ENCODE peak calls at places on chromosomes 1 and 21, in four cellular contexts. X is HepG2, J is K562, M is H1. W is an unnamed sample.

GRCh38 chr21:36388835-36389234 is 3.6 kb downstream of the CHAF1B start:
- DNase-seq in X (no peak), J (no peak), M (peak), W (no peak)

GRCh38 chr1:26686795-26687194 is 9.0 kb upstream of the ARID1A start:
- DNase-seq in X (no peak), J (peak), M (no peak), W (no peak)

GRCh38 chr1:6208723-6209660 is 3.1 kb downstream of the RNF207 start:
- DNase-seq in X (no peak), J (peak), M (no peak), W (peak)

GRCh38 chr1:33903210-33903589 is 39.3 kb downstream of the HMGB4 start:
- DNase-seq in X (no peak), J (no peak), M (no peak), W (no peak)

GRCh38 chr1:110339427-110340206 is 440 bp downstream of the RBM15 start:
- DNase-seq in X (peak), J (peak), M (no peak), W (peak)

GRCh38 chr1:5905431-5905830 is 86.8 kb downstream of the NPHP4 start:
- DNase-seq in X (no peak), J (no peak), M (no peak), W (no peak)

GRCh38 chr1:89598450-89599331 is 34.2 kb upstream of the LRRC8C start:
- DNase-seq in X (peak), J (peak), M (no peak), W (peak)

GRCh38 chr1:214957330-214958137 is 125.0 kb upstream of the KCNK2 start:
- DNase-seq in X (no peak), J (no peak), M (no peak), W (no peak)

GRCh38 chr1:201391651-201392511 is 7.2 kb downstream of the LAD1 start:
- DNase-seq in X (no peak), J (no peak), M (no peak), W (no peak)

GRCh38 chr1:36155560-36156328 is at the start of gene MAP7D1:
- DNase-seq in X (peak), J (peak), M (no peak), W (peak)

GRCh38 chr1:84286071-84286470 is 15.4 kb upstream of the SAMD13 start:
- DNase-seq in X (no peak), J (no peak), M (no peak), W (no peak)

GRCh38 chr1:164588388-164589341 is 29.7 kb downstream of the PBX1 start:
- DNase-seq in X (no peak), J (no peak), M (no peak), W (peak)

GRCh38 chr1:53625049-53625448 is 113.9 kb downstream of the GLIS1 start:
- DNase-seq in X (no peak), J (no peak), M (no peak), W (no peak)

GRCh38 chr1:32180186-32181060 is 948 bp downstream of the TXLNA start:
- DNase-seq in X (peak), J (peak), M (no peak), W (no peak)

GRCh38 chr1:200258447-200259375 is 151.1 kb downstream of the ZNF281 start:
- DNase-seq in X (peak), J (peak), M (no peak), W (peak)

GRCh38 chr1:15178571-15179484 is 25.3 kb downstream of the TMEM51 start:
- DNase-seq in X (no peak), J (no peak), M (no peak), W (peak)

GRCh38 chr1:12594966-12595838 is 22.8 kb downstream of the DHRS3 start:
- DNase-seq in X (no peak), J (no peak), M (no peak), W (peak)

GRCh38 chr1:14997646-14998276 is 155.8 kb upstream of the TMEM51 start:
- DNase-seq in X (no peak), J (no peak), M (no peak), W (no peak)

GRCh38 chr1:64231153-64231552 is 27.7 kb downstream of the UBE2U start:
- DNase-seq in X (peak), J (no peak), M (no peak), W (no peak)

GRCh38 chr1:224378855-224379631 is 22.4 kb downstream of the CNIH4 start:
- DNase-seq in X (no peak), J (no peak), M (no peak), W (no peak)

GRCh38 chr21:36247316-36247715 is 72.7 kb upstream of the MORC3 start:
- DNase-seq in X (no peak), J (no peak), M (no peak), W (no peak)

GRCh38 chr1:232033285-232033684 is 406.7 kb downstream of the DISC1 start:
- DNase-seq in X (no peak), J (no peak), M (no peak), W (no peak)

GRCh38 chr1:218383051-218383450 is 37.9 kb downstream of the TGFB2 start:
- DNase-seq in X (no peak), J (no peak), M (no peak), W (no peak)

GRCh38 chr1:170735366-170736263 is 71.7 kb downstream of the PRRX1 start:
- DNase-seq in X (no peak), J (no peak), M (no peak), W (no peak)
- H2AFZ ChIP-seq in X (no peak), J (no peak), M (no peak), W (no peak)

DNA sequence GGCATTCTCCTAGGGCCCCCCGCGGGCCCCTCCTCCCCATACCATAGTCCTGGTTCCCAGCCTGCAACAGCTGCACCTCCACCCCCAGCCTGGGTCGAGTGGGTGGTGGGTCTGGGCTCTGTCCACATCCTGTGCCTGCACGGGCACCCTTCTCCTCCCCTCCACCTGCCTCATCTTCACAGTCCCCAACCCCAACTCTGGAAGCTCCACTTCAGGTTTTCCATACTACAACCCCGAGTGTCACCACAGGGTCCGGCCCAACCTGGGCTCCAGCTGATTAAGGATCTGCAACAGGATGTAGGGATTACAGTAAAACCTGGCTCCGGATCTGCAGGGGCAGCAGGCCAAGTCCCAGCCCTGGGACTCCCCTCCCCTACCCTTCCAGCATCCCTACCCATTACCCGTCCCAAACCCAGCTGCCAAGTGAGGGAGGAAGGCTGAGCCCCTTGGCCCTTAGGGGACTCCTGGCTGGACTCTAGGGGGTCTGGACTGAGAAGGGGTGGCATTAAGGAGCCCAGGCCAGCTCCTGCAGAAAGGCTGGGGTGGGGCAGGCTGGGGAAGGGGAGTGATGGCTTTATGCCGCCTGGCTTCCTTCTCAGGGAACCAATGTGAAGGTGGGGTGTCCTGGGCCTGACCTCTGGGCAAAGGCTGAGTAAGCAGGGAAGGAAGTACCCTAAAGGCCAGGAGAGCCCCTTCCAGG is 116.8 kb downstream of the CASZ1 start:
- DNase-seq in X (peak), J (peak), M (peak), W (peak)
- TF ChIP-seq JUN in X (no peak), J (no peak), M (peak), W (no peak)

GRCh38 chr1:178940022-178940765 is 69.3 kb upstream of the ANGPTL1 start:
- DNase-seq in X (no peak), J (no peak), M (no peak), W (no peak)

GRCh38 chr1:178944729-178945128 is 73.9 kb upstream of the ANGPTL1 start:
- DNase-seq in X (no peak), J (no peak), M (no peak), W (no peak)

GRCh38 chr1:178941849-178942248 is 71.0 kb upstream of the ANGPTL1 start:
- DNase-seq in X (no peak), J (no peak), M (no peak), W (no peak)

GRCh38 chr1:178941261-178941689 is 70.4 kb upstream of the ANGPTL1 start:
- DNase-seq in X (no peak), J (no peak), M (no peak), W (no peak)

GRCh38 chr1:178942285-178943218 is 71.7 kb upstream of the ANGPTL1 start:
- DNase-seq in X (no peak), J (no peak), M (no peak), W (no peak)
- H3K9ac ChIP-seq in X (no peak), J (no peak), M (no peak), W (no peak)

DNA sequence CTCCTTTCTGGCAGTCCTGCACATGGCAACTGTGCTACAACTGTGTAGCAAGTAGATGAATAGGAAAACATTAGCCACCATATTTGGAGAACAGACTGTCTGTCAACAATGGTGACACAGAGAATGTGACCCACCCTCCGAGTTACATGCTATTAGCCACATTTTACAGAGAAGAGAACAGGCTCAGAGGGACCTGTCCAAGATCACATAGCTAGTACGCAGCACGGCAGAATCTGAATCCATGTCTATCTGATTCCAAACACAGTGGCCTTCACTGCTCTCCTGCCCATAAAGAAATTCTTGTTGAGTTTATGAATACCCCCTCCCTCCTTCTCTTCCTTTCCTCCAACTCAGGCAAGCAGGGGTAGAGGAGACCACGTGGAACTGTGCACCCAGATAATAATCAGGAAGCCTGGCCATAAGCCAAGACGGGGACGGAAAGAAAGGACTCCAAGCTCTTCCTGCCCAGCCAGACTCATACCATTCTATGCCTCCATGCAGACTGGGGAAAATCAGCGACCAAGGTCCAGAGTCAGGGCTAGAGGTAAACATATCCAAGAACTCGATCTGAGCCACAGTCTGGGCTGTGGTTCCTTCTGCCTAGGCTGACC is 78.8 kb downstream of the TRABD2B start:
- DNase-seq in X (peak), J (no peak), M (no peak), W (peak)
- H2AFZ ChIP-seq in X (no peak), J (no peak), M (no peak), W (no peak)

DNA sequence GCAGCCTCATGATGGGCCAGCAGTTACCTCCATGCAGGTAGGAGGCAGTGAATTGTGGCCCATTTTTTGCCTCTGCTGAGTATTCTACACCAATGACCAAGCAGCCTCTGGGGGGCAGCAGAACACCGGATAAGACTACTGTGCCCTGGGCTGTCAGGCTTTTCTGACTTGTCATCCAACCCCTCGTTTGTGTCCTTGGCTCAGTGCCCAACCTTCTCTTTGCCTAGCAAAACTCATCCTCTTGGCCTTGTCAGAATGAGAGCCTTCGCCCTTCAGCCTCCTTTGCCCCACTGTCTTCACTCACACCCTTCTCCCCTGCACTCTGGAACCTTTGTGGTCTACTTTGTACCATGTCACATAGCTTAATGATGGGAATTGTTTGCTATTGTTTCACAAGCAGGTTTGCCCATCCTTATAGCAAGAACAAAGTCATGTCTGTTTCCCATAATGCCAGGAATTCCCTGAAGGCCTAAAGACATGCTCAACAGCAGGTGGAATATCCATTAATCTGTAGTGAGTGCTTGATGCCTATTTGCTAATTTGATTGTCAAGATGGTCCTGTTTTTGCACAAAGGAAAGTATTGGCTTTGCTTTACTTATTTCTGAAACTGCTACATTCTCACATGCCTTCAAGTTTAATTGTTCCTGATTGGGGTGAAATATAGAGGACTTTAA is 255.9 kb downstream of the HHAT start:
- DNase-seq in X (peak), J (peak), M (peak), W (peak)
- TF ChIP-seq JUN in X (no peak), J (no peak), M (no peak), W (no peak)

W was measured in endothelial cell of umbilical vein.